ENCODE peak calls at places on chromosomes 11 and 22, in five cellular contexts. U is NCI-H1930, E is GM13977, V is LHCN-M2, O is bronchial epithelial cell. T is an unnamed sample.

GRCh38 chr11:104432526-104432925 is 268.6 kb upstream of the PDGFD start:
- DNase-seq in V (no peak), O (peak; percentile 33), E (no peak), U (no peak), T (no peak)

GRCh38 chr22:31973739-31974138 is 29.4 kb downstream of the YWHAH start:
- DNase-seq in O (no peak), U (no peak), V (no peak), E (no peak), T (no peak)

GRCh38 chr22:22593964-22594656 is 35.0 kb upstream of the PRAME start:
- DNase-seq in V (peak; percentile 22), O (peak; percentile 31), E (peak; percentile 55), U (peak; percentile 7), T (peak; percentile 6)

GRCh38 chr11:71305451-71306125 is 53.2 kb upstream of the SHANK2 start:
- DNase-seq in E (no peak), U (no peak), O (peak; percentile 20), V (no peak), T (no peak)

GRCh38 chr22:50191041-50191740 is 5.5 kb downstream of the TRABD start:
- DNase-seq in V (no peak), O (no peak), E (peak; percentile 86), U (no peak), T (no peak)

GRCh38 chr11:17526326-17526725 is 17.9 kb downstream of the USH1C start:
- DNase-seq in V (no peak), E (no peak), O (no peak), U (no peak), T (no peak)

GRCh38 chr11:6628526-6628925 is 9.3 kb upstream of the TPP1 start:
- DNase-seq in V (no peak), U (no peak), O (no peak), E (no peak), T (no peak)

GRCh38 chr22:25696763-25697710 is 45.0 kb upstream of the MYO18B start:
- DNase-seq in E (no peak), O (no peak), U (no peak), V (no peak), T (peak; percentile 63)

GRCh38 chr11:124799384-124800225 is 601 bp downstream of the MSANTD2 start:
- DNase-seq in U (no peak), E (peak; percentile 71), V (peak; percentile 28), O (no peak), T (no peak)

GRCh38 chr11:94544582-94544831 is 786 bp downstream of the FUT4 start:
- DNase-seq in U (no peak), E (no peak), O (no peak), V (no peak), T (no peak)

GRCh38 chr11:119368121-119369034 is 13.1 kb downstream of the USP2 start:
- DNase-seq in O (no peak), V (peak; percentile 87), E (no peak), U (no peak), T (no peak)

GRCh38 chr11:119547511-119547910 is 124.5 kb upstream of the THY1 start:
- DNase-seq in E (no peak), U (no peak), O (no peak), V (no peak), T (no peak)

GRCh38 chr11:108618529-108618928 is 25.0 kb upstream of the EXPH5 start:
- DNase-seq in O (peak; percentile 46), V (peak; percentile 41), U (no peak), E (no peak), T (no peak)

GRCh38 chr11:3138178-3139085 is 26.7 kb downstream of the OSBPL5 start:
- DNase-seq in V (no peak), U (no peak), E (no peak), O (no peak), T (no peak)

GRCh38 chr11:1202154-1202775 is 20.6 kb upstream of the MUC5B start:
- DNase-seq in E (no peak), U (no peak), O (no peak), V (no peak), T (no peak)

GRCh38 chr22:48254311-48254873 is 1491.9 kb downstream of the TBC1D22A start:
- DNase-seq in U (no peak), V (no peak), E (no peak), O (no peak), T (no peak)

GRCh38 chr11:19660076-19660475 is 52.6 kb upstream of the NAV2 start:
- DNase-seq in E (peak; percentile 71), O (peak; percentile 94), U (no peak), V (peak; percentile 97), T (peak; percentile 35)

GRCh38 chr22:46846154-46846831 is 83.8 kb downstream of the TBC1D22A start:
- DNase-seq in O (peak; percentile 76), E (no peak), V (peak; percentile 22), U (no peak), T (no peak)

GRCh38 chr11:44112083-44112865 is 16.8 kb downstream of the EXT2 start:
- DNase-seq in E (no peak), O (peak; percentile 72), U (no peak), V (peak; percentile 63), T (peak; percentile 9)

GRCh38 chr11:8709777-8710176 is 27.2 kb downstream of the RPL27A start:
- DNase-seq in O (no peak), V (no peak), E (no peak), U (no peak), T (no peak)

T was measured in astrocyte of the cerebellum.